ENCODE peak calls at places on chromosomes 5 and 9, in seven cellular contexts. One of them, this sample, is unnamed.
A peak's percentile ranks its signal among the peaks of the same experiment; 100 is the strongest.

GRCh38 chr5:1174122-1174936 is 27.1 kb upstream of the SLC6A19 start:
- DNase-seq in fibroblast of mammary gland: peak; percentile 87
- DNase-seq in ovary: no peak
- DNase-seq in heart left ventricle: peak; percentile 66
- DNase-seq in CD8-positive, alpha-beta T cell: peak; percentile 70
- DNase-seq in lower leg skin: no peak
- DNase-seq in sigmoid colon: peak; percentile 78
- DNase-seq in this sample: peak; percentile 26

GRCh38 chr5:173639-174600 is 17.4 kb upstream of the LRRC14B start:
- DNase-seq in fibroblast of mammary gland: no peak
- DNase-seq in ovary: no peak
- DNase-seq in heart left ventricle: no peak
- DNase-seq in CD8-positive, alpha-beta T cell: no peak
- DNase-seq in lower leg skin: peak; percentile 75
- DNase-seq in sigmoid colon: no peak
- DNase-seq in this sample: no peak

GRCh38 chr9:8860925-8861324 is 1061.3 kb upstream of the DMAC1 start:
- DNase-seq in fibroblast of mammary gland: peak; percentile 86
- DNase-seq in ovary: no peak
- DNase-seq in heart left ventricle: no peak
- DNase-seq in CD8-positive, alpha-beta T cell: no peak
- DNase-seq in lower leg skin: no peak
- DNase-seq in sigmoid colon: no peak
- DNase-seq in this sample: peak; percentile 63

GRCh38 chr5:63127054-63127453 is 548.4 kb downstream of the LRRC70 start:
- DNase-seq in fibroblast of mammary gland: peak; percentile 53
- DNase-seq in ovary: no peak
- DNase-seq in heart left ventricle: no peak
- DNase-seq in CD8-positive, alpha-beta T cell: no peak
- DNase-seq in lower leg skin: no peak
- DNase-seq in sigmoid colon: no peak
- DNase-seq in this sample: peak; percentile 26

GRCh38 chr9:91164724-91165520 is 196.8 kb downstream of the AUH start:
- DNase-seq in fibroblast of mammary gland: peak; percentile 97
- DNase-seq in ovary: no peak
- DNase-seq in heart left ventricle: peak; percentile 69
- DNase-seq in CD8-positive, alpha-beta T cell: peak; percentile 78
- DNase-seq in lower leg skin: peak; percentile 93
- DNase-seq in sigmoid colon: peak; percentile 80
- DNase-seq in this sample: peak; percentile 95

GRCh38 chr9:20043035-20043434 is 254.2 kb upstream of the SLC24A2 start:
- DNase-seq in fibroblast of mammary gland: no peak
- DNase-seq in ovary: no peak
- DNase-seq in heart left ventricle: no peak
- DNase-seq in CD8-positive, alpha-beta T cell: no peak
- DNase-seq in lower leg skin: no peak
- DNase-seq in sigmoid colon: no peak
- DNase-seq in this sample: no peak

GRCh38 chr5:45179686-45180085 is 370.9 kb downstream of the MRPS30 start:
- DNase-seq in fibroblast of mammary gland: no peak
- DNase-seq in ovary: no peak
- DNase-seq in heart left ventricle: no peak
- DNase-seq in CD8-positive, alpha-beta T cell: no peak
- DNase-seq in lower leg skin: no peak
- DNase-seq in sigmoid colon: no peak
- DNase-seq in this sample: no peak

GRCh38 chr5:139205144-139205543 is 7.0 kb upstream of the SIL1 start:
- DNase-seq in fibroblast of mammary gland: no peak
- DNase-seq in ovary: no peak
- DNase-seq in heart left ventricle: no peak
- DNase-seq in CD8-positive, alpha-beta T cell: no peak
- DNase-seq in lower leg skin: no peak
- DNase-seq in sigmoid colon: no peak
- DNase-seq in this sample: no peak

GRCh38 chr5:143064661-143065060 is 294.5 kb downstream of the ARHGAP26 start:
- DNase-seq in fibroblast of mammary gland: no peak
- DNase-seq in ovary: no peak
- DNase-seq in heart left ventricle: no peak
- DNase-seq in CD8-positive, alpha-beta T cell: no peak
- DNase-seq in lower leg skin: no peak
- DNase-seq in sigmoid colon: no peak
- DNase-seq in this sample: no peak

GRCh38 chr9:72826954-72827953 is 125.6 kb downstream of the ALDH1A1 start:
- DNase-seq in fibroblast of mammary gland: peak; percentile 41
- DNase-seq in ovary: no peak
- DNase-seq in heart left ventricle: no peak
- DNase-seq in CD8-positive, alpha-beta T cell: no peak
- DNase-seq in lower leg skin: no peak
- DNase-seq in sigmoid colon: no peak
- DNase-seq in this sample: no peak

GRCh38 chr5:172150514-172151425 is 37.3 kb downstream of the STK10 start:
- DNase-seq in fibroblast of mammary gland: peak; percentile 42
- DNase-seq in ovary: no peak
- DNase-seq in heart left ventricle: peak; percentile 83
- DNase-seq in CD8-positive, alpha-beta T cell: peak; percentile 57
- DNase-seq in lower leg skin: peak; percentile 90
- DNase-seq in sigmoid colon: peak; percentile 79
- DNase-seq in this sample: no peak

GRCh38 chr5:157197088-157197487 is 16.4 kb downstream of the ITK start:
- DNase-seq in fibroblast of mammary gland: no peak
- DNase-seq in ovary: no peak
- DNase-seq in heart left ventricle: no peak
- DNase-seq in CD8-positive, alpha-beta T cell: no peak
- DNase-seq in lower leg skin: no peak
- DNase-seq in sigmoid colon: no peak
- DNase-seq in this sample: no peak

GRCh38 chr9:87040410-87041009 is 93.2 kb upstream of the GAS1 start:
- DNase-seq in fibroblast of mammary gland: no peak
- DNase-seq in ovary: no peak
- DNase-seq in heart left ventricle: no peak
- DNase-seq in CD8-positive, alpha-beta T cell: no peak
- DNase-seq in lower leg skin: no peak
- DNase-seq in sigmoid colon: no peak
- DNase-seq in this sample: no peak

GRCh38 chr9:132609829-132610228 is 27.4 kb downstream of the BARHL1 start:
- DNase-seq in fibroblast of mammary gland: peak; percentile 100
- DNase-seq in ovary: no peak
- DNase-seq in heart left ventricle: no peak
- DNase-seq in CD8-positive, alpha-beta T cell: no peak
- DNase-seq in lower leg skin: no peak
- DNase-seq in sigmoid colon: no peak
- DNase-seq in this sample: peak; percentile 85

GRCh38 chr5:99105216-99105615 is 176.4 kb upstream of the CHD1 start:
- DNase-seq in fibroblast of mammary gland: peak; percentile 11
- DNase-seq in ovary: no peak
- DNase-seq in heart left ventricle: no peak
- DNase-seq in CD8-positive, alpha-beta T cell: no peak
- DNase-seq in lower leg skin: no peak
- DNase-seq in sigmoid colon: no peak
- DNase-seq in this sample: peak; percentile 2

GRCh38 chr9:19409406-19410194 is 791 bp downstream of the ACER2 start:
- DNase-seq in fibroblast of mammary gland: peak; percentile 8
- DNase-seq in ovary: peak; percentile 18
- DNase-seq in heart left ventricle: peak; percentile 68
- DNase-seq in CD8-positive, alpha-beta T cell: no peak
- DNase-seq in lower leg skin: no peak
- DNase-seq in sigmoid colon: peak; percentile 67
- DNase-seq in this sample: no peak

GRCh38 chr9:111807197-111807596 is 12.5 kb upstream of the SHOC1 start:
- DNase-seq in fibroblast of mammary gland: peak; percentile 11
- DNase-seq in ovary: no peak
- DNase-seq in heart left ventricle: no peak
- DNase-seq in CD8-positive, alpha-beta T cell: no peak
- DNase-seq in lower leg skin: no peak
- DNase-seq in sigmoid colon: no peak
- DNase-seq in this sample: no peak

GRCh38 chr9:15157371-15157770 is 149.6 kb downstream of the TTC39B start:
- DNase-seq in fibroblast of mammary gland: peak; percentile 80
- DNase-seq in ovary: no peak
- DNase-seq in heart left ventricle: no peak
- DNase-seq in CD8-positive, alpha-beta T cell: no peak
- DNase-seq in lower leg skin: no peak
- DNase-seq in sigmoid colon: no peak
- DNase-seq in this sample: peak; percentile 40

GRCh38 chr5:17147225-17148120 is 70.0 kb upstream of the BASP1 start:
- DNase-seq in fibroblast of mammary gland: no peak
- DNase-seq in ovary: no peak
- DNase-seq in heart left ventricle: no peak
- DNase-seq in CD8-positive, alpha-beta T cell: no peak
- DNase-seq in lower leg skin: no peak
- DNase-seq in sigmoid colon: no peak
- DNase-seq in this sample: no peak

GRCh38 chr5:102858808-102859207 is 103.7 kb downstream of the PAM start:
- DNase-seq in fibroblast of mammary gland: peak; percentile 94
- DNase-seq in ovary: no peak
- DNase-seq in heart left ventricle: no peak
- DNase-seq in CD8-positive, alpha-beta T cell: no peak
- DNase-seq in lower leg skin: no peak
- DNase-seq in sigmoid colon: no peak
- DNase-seq in this sample: peak; percentile 47

GRCh38 chr5:109567374-109568044 is 122.2 kb upstream of the MAN2A1 start:
- DNase-seq in fibroblast of mammary gland: peak; percentile 93
- DNase-seq in ovary: no peak
- DNase-seq in heart left ventricle: no peak
- DNase-seq in CD8-positive, alpha-beta T cell: no peak
- DNase-seq in lower leg skin: no peak
- DNase-seq in sigmoid colon: no peak
- DNase-seq in this sample: peak; percentile 92

GRCh38 chr5:15799612-15800011 is 299.6 kb downstream of the FBXL7 start:
- DNase-seq in fibroblast of mammary gland: no peak
- DNase-seq in ovary: no peak
- DNase-seq in heart left ventricle: no peak
- DNase-seq in CD8-positive, alpha-beta T cell: no peak
- DNase-seq in lower leg skin: no peak
- DNase-seq in sigmoid colon: no peak
- DNase-seq in this sample: no peak
- H3K4me3 ChIP-seq in fibroblast of mammary gland: no peak overlapping the region
- H3K4me3 ChIP-seq in ovary: no peak overlapping the region
- H3K4me3 ChIP-seq in heart left ventricle: no peak overlapping the region
- H3K4me3 ChIP-seq in CD8-positive, alpha-beta T cell: no peak overlapping the region
- H3K4me3 ChIP-seq in lower leg skin: no peak overlapping the region
- H3K4me3 ChIP-seq in sigmoid colon: no peak overlapping the region
- H3K4me3 ChIP-seq in this sample: no peak overlapping the region

DNA sequence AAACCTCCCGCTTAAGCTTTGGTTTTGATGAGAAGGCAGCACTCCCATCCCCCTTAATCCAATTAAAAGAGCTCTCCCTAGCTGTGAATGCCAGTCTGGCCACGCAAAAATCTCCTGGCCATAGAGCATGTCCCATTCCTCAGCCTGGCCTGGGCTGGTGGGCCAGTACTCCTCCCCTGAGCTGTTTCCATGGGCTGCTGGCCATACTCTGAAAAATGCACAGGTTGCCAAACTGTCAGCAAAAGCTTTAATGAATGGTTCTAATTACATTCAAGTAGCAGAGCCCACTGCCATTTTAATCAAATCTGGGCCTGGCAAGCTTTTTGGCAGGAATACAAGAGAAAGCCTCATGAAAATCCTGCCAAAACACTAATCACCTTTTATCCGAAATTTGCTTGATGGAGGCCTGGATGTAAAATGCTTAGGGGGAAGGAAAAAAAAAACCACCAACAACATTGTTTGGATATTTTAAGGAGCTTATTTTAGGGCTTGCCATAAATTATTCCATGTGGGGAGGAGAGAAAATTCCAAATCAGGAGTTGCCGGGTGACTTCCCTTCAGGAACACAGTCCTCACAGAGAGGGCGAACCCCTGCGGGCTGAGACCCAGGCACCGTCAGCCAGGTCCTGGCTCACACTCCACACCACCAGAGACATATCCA is 243.3 kb downstream of the SEC61B start:
- DNase-seq in fibroblast of mammary gland: no peak
- DNase-seq in ovary: no peak
- DNase-seq in heart left ventricle: no peak
- DNase-seq in CD8-positive, alpha-beta T cell: no peak
- DNase-seq in lower leg skin: no peak
- DNase-seq in sigmoid colon: no peak
- DNase-seq in this sample: no peak
- H3K4me3 ChIP-seq in fibroblast of mammary gland: no peak overlapping the region
- H3K4me3 ChIP-seq in ovary: no peak overlapping the region
- H3K4me3 ChIP-seq in heart left ventricle: no peak overlapping the region
- H3K4me3 ChIP-seq in CD8-positive, alpha-beta T cell: no peak overlapping the region
- H3K4me3 ChIP-seq in lower leg skin: no peak overlapping the region
- H3K4me3 ChIP-seq in sigmoid colon: no peak overlapping the region
- H3K4me3 ChIP-seq in this sample: no peak overlapping the region

GRCh38 chr5:173890195-173890951 is 2.2 kb downstream of the CPEB4 start:
- DNase-seq in fibroblast of mammary gland: peak; percentile 17
- DNase-seq in ovary: peak; percentile 36
- DNase-seq in heart left ventricle: peak; percentile 43
- DNase-seq in CD8-positive, alpha-beta T cell: no peak
- DNase-seq in lower leg skin: no peak
- DNase-seq in sigmoid colon: peak; percentile 68
- DNase-seq in this sample: no peak
- H3K4me3 ChIP-seq in fibroblast of mammary gland: peak overlapping the region; percentile 60
- H3K4me3 ChIP-seq in ovary: peak overlapping the region; percentile 35
- H3K4me3 ChIP-seq in heart left ventricle: peak overlapping the region; percentile 96
- H3K4me3 ChIP-seq in CD8-positive, alpha-beta T cell: no peak overlapping the region
- H3K4me3 ChIP-seq in lower leg skin: peak overlapping the region; percentile 17
- H3K4me3 ChIP-seq in sigmoid colon: peak overlapping the region; percentile 83
- H3K4me3 ChIP-seq in this sample: peak overlapping the region; percentile 93

DNA sequence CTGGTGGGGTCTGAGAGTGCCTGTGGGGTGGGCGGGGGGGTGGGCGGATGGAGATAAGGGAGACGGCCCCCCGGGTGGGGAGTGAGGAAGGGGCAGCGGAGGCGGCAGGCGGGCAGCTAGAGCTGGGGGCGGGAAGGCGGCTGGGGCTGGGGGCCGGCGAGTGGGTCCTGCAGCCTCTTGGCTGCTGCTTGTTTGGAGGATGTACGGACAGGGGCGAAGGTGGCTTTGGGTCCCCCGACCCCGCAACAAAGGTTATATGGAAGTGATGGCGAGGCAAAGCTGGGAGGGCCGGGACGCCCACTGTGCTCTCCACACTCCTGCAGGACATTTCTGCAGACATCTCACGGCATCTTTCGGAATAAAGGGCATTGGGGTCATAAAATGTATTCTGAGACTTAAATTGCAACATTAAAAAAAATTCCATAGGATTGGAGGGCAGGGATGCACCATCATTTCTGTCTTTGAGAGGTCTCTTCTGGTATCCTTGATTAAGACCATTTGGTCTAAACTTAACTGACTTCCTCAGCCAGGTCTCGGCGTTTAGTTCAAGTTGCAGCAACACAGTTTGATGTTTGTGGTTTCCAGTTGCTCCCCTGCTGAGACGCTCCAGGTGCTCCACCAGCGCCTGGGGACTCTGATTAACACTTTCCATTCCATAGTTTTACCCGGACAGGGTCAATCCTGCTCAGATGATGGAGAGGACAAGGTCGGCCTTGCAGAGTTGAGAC is 101.5 kb upstream of the SSBP2 start:
- DNase-seq in fibroblast of mammary gland: peak; percentile 66
- DNase-seq in ovary: peak; percentile 24
- DNase-seq in heart left ventricle: peak; percentile 33
- DNase-seq in CD8-positive, alpha-beta T cell: peak; percentile 63
- DNase-seq in lower leg skin: peak; percentile 87
- DNase-seq in sigmoid colon: peak; percentile 73
- DNase-seq in this sample: no peak
- H3K4me3 ChIP-seq in fibroblast of mammary gland: peak overlapping the region; percentile 35
- H3K4me3 ChIP-seq in ovary: peak overlapping the region; percentile 53
- H3K4me3 ChIP-seq in heart left ventricle: peak overlapping the region; percentile 60
- H3K4me3 ChIP-seq in CD8-positive, alpha-beta T cell: peak overlapping the region; percentile 38
- H3K4me3 ChIP-seq in lower leg skin: no peak overlapping the region
- H3K4me3 ChIP-seq in sigmoid colon: peak overlapping the region; percentile 54
- H3K4me3 ChIP-seq in this sample: peak overlapping the region; percentile 40

GRCh38 chr5:15135661-15136060 is 264.1 kb upstream of the ANKH start:
- DNase-seq in fibroblast of mammary gland: no peak
- DNase-seq in ovary: no peak
- DNase-seq in heart left ventricle: no peak
- DNase-seq in CD8-positive, alpha-beta T cell: no peak
- DNase-seq in lower leg skin: no peak
- DNase-seq in sigmoid colon: no peak
- DNase-seq in this sample: no peak
- H3K4me3 ChIP-seq in fibroblast of mammary gland: no peak overlapping the region
- H3K4me3 ChIP-seq in ovary: no peak overlapping the region
- H3K4me3 ChIP-seq in heart left ventricle: no peak overlapping the region
- H3K4me3 ChIP-seq in CD8-positive, alpha-beta T cell: no peak overlapping the region
- H3K4me3 ChIP-seq in lower leg skin: no peak overlapping the region
- H3K4me3 ChIP-seq in sigmoid colon: no peak overlapping the region
- H3K4me3 ChIP-seq in this sample: no peak overlapping the region